ENCODE peak calls at places on chromosomes 3 and 15, in four cellular contexts. One of them, this sample, is unnamed.

GRCh38 chr15:67164811-67165652 is 89.4 kb downstream of the AAGAB start:
- DNase-seq in K562: no peak
- DNase-seq in GM12891: no peak
- DNase-seq in GM12878: no peak
- DNase-seq in this sample: no peak

GRCh38 chr3:47057212-47057671 is 77.8 kb downstream of the NBEAL2 start:
- DNase-seq in K562: no peak
- DNase-seq in GM12878: no peak
- DNase-seq in GM12891: no peak
- DNase-seq in this sample: no peak

GRCh38 chr15:25251700-25252390 is 187.0 kb downstream of the UBE3A start:
- DNase-seq in GM12878: no peak
- DNase-seq in K562: no peak
- DNase-seq in GM12891: no peak
- DNase-seq in this sample: no peak

GRCh38 chr3:86801921-86802320 is 189.0 kb downstream of the VGLL3 start:
- DNase-seq in K562: no peak
- DNase-seq in GM12878: no peak
- DNase-seq in GM12891: no peak
- DNase-seq in this sample: no peak

GRCh38 chr3:28799084-28799483 is 450.5 kb upstream of the AZI2 start:
- DNase-seq in K562: no peak
- DNase-seq in GM12878: no peak
- DNase-seq in GM12891: no peak
- DNase-seq in this sample: no peak

GRCh38 chr15:76566276-76566675 is 229.7 kb downstream of the ISL2 start:
- DNase-seq in GM12891: no peak
- DNase-seq in K562: no peak
- DNase-seq in GM12878: no peak
- DNase-seq in this sample: no peak

GRCh38 chr3:196159952-196160804 is 51.0 kb downstream of the ZDHHC19 start:
- DNase-seq in GM12878: peak
- DNase-seq in K562: peak
- DNase-seq in GM12891: peak
- DNase-seq in this sample: peak

GRCh38 chr3:149199474-149199873 is 22.2 kb downstream of the CP start:
- DNase-seq in GM12891: no peak
- DNase-seq in K562: no peak
- DNase-seq in GM12878: no peak
- DNase-seq in this sample: no peak

GRCh38 chr3:115623414-115623868 is at the start of gene GAP43:
- DNase-seq in GM12891: no peak
- DNase-seq in K562: no peak
- DNase-seq in GM12878: no peak
- DNase-seq in this sample: no peak

GRCh38 chr3:17420668-17421067 is 321.8 kb downstream of the TBC1D5 start:
- DNase-seq in GM12891: no peak
- DNase-seq in K562: no peak
- DNase-seq in GM12878: no peak
- DNase-seq in this sample: no peak

DNA sequence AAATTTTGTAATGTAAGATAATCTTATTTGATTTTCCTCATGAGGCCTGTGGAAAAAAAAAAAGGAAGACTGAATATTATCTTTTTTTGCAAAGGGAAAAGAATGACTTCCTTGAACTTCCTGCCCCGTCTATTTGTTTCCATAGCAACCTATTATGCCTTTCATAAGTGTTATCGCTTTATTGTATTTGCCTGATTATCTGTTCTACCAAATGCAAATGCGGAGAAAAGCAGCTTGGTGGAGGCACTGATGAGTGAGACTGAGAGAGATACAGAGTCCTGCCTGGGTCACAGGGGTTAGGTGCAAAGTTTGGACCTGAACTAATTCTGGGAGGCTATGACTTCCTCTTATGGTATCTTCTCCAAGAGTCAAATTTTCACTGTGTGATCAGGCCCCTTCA is 334.0 kb upstream of the KCNMB2 start:
- DNase-seq in GM12878: no peak
- DNase-seq in GM12891: no peak
- DNase-seq in K562: no peak
- DNase-seq in this sample: no peak
- TF ChIP-seq SPI1 in GM12878: no peak
- TF ChIP-seq SPI1 in GM12891: no peak
- TF ChIP-seq SPI1 in K562: no peak
- TF ChIP-seq SPI1 in this sample: no peak

DNA sequence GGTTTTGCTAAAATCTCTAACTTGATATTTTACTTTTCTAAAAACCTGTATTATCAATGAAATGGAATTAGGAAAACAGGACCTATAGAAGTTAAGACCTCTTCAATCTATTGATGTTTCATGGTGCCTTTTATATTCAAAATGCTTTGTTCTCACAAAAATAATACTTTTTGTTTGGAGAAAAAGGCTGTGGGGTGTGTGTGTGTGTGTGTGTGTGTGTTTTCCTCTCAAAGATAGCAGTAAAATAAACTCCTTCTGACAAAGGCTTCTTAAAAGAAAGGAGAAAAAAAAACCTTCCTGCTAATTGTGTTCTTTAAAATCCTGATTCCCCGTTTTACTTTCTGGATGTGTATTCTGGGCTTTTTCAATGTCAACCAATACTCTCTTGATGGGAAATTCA is 54.5 kb downstream of the RBM6 start:
- DNase-seq in GM12878: no peak
- DNase-seq in GM12891: no peak
- DNase-seq in K562: no peak
- DNase-seq in this sample: no peak
- TF ChIP-seq SPI1 in GM12878: no peak
- TF ChIP-seq SPI1 in GM12891: no peak
- TF ChIP-seq SPI1 in K562: no peak
- TF ChIP-seq SPI1 in this sample: no peak

GRCh38 chr3:19775744-19776143 is 158.3 kb downstream of the EFHB start:
- DNase-seq in GM12878: no peak
- DNase-seq in K562: no peak
- DNase-seq in GM12891: no peak
- DNase-seq in this sample: no peak
- TF ChIP-seq SPI1 in GM12878: no peak
- TF ChIP-seq SPI1 in K562: no peak
- TF ChIP-seq SPI1 in GM12891: no peak
- TF ChIP-seq SPI1 in this sample: no peak

GRCh38 chr3:40573985-40574384 is 49.2 kb downstream of the ZNF621 start:
- DNase-seq in GM12891: no peak
- DNase-seq in K562: no peak
- DNase-seq in GM12878: no peak
- DNase-seq in this sample: no peak

GRCh38 chr3:40576431-40576830 is 51.7 kb downstream of the ZNF621 start:
- DNase-seq in GM12878: no peak
- DNase-seq in K562: no peak
- DNase-seq in GM12891: no peak
- DNase-seq in this sample: no peak

GRCh38 chr3:40566699-40567098 is 41.9 kb downstream of the ZNF621 start:
- DNase-seq in GM12878: no peak
- DNase-seq in K562: no peak
- DNase-seq in GM12891: no peak
- DNase-seq in this sample: no peak

GRCh38 chr3:40574661-40575060 is 49.9 kb downstream of the ZNF621 start:
- DNase-seq in K562: peak
- DNase-seq in GM12891: no peak
- DNase-seq in GM12878: no peak
- DNase-seq in this sample: no peak

DNA sequence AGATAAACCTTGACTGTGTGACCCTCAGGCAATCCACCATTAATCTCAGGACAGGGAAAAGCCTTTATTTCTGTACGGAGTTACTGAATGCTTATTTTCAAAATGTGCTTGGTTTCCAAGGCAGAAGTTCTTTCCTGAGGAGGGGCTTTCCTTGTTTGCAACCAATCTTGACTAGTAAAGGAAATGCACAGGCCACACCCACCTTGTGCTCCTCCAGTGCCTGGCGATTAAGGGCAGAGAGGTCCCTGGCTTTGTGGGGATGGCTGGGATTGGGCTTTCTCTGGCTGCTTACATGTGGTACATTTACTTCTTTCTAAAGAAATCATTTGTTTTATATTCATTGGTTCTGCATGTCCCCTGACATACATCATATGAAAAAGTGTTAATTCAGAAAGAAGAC is 47.8 kb downstream of the ZNF621 start:
- DNase-seq in K562: no peak
- DNase-seq in GM12891: no peak
- DNase-seq in GM12878: no peak
- DNase-seq in this sample: no peak
- TF ChIP-seq SPI1 in K562: no peak
- TF ChIP-seq SPI1 in GM12891: no peak
- TF ChIP-seq SPI1 in GM12878: no peak
- TF ChIP-seq SPI1 in this sample: no peak

GRCh38 chr3:188624828-188625227 is 470.9 kb downstream of the LPP start:
- DNase-seq in K562: no peak
- DNase-seq in GM12891: no peak
- DNase-seq in GM12878: no peak
- DNase-seq in this sample: no peak

GRCh38 chr3:188624384-188624783 is 470.4 kb downstream of the LPP start:
- DNase-seq in GM12891: no peak
- DNase-seq in K562: no peak
- DNase-seq in GM12878: no peak
- DNase-seq in this sample: no peak

GRCh38 chr3:188617270-188617669 is 463.3 kb downstream of the LPP start:
- DNase-seq in GM12891: no peak
- DNase-seq in K562: no peak
- DNase-seq in GM12878: no peak
- DNase-seq in this sample: no peak

GRCh38 chr3:188617988-188618701 is 464.2 kb downstream of the LPP start:
- DNase-seq in GM12891: no peak
- DNase-seq in GM12878: no peak
- DNase-seq in K562: no peak
- DNase-seq in this sample: no peak

GRCh38 chr3:188620752-188621151 is 466.8 kb downstream of the LPP start:
- DNase-seq in GM12878: no peak
- DNase-seq in GM12891: no peak
- DNase-seq in K562: no peak
- DNase-seq in this sample: no peak
- TF ChIP-seq SPI1 in GM12878: no peak
- TF ChIP-seq SPI1 in GM12891: no peak
- TF ChIP-seq SPI1 in K562: no peak
- TF ChIP-seq SPI1 in this sample: no peak

GRCh38 chr3:52534281-52535183 is 875 bp upstream of the NT5DC2 start:
- DNase-seq in K562: no peak
- DNase-seq in GM12891: no peak
- DNase-seq in GM12878: no peak
- DNase-seq in this sample: no peak
- TF ChIP-seq SPI1 in K562: no peak
- TF ChIP-seq SPI1 in GM12891: no peak
- TF ChIP-seq SPI1 in GM12878: no peak
- TF ChIP-seq SPI1 in this sample: no peak

DNA sequence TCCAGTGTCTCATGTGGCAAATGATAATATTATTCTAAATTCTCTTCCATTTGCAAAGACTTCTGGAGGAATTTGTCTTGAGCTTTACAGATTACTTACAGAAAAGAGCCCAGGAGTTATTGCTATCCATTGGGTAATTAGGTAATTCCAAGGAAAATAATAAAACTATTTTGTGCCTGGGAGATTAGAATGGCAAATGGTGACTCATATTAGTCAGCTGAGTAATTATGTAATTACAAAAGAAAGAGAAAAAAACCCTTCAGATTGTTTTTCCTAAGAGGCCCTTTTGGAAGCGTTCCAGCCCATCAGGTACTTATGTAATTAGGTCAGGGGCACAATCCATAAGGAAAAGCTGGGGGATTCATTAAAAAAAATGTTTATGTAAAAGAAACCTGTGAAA is 381.0 kb upstream of the RARB start:
- DNase-seq in GM12891: no peak
- DNase-seq in GM12878: no peak
- DNase-seq in K562: no peak
- DNase-seq in this sample: no peak
- TF ChIP-seq SPI1 in GM12891: no peak
- TF ChIP-seq SPI1 in GM12878: no peak
- TF ChIP-seq SPI1 in K562: no peak
- TF ChIP-seq SPI1 in this sample: no peak

GRCh38 chr3:142987707-142988106 is 13.7 kb upstream of the U2SURP start:
- DNase-seq in GM12878: no peak
- DNase-seq in GM12891: no peak
- DNase-seq in K562: no peak
- DNase-seq in this sample: no peak
- TF ChIP-seq SPI1 in GM12878: no peak
- TF ChIP-seq SPI1 in GM12891: no peak
- TF ChIP-seq SPI1 in K562: no peak
- TF ChIP-seq SPI1 in this sample: no peak

GRCh38 chr3:77323616-77324015 is 283.7 kb downstream of the ROBO2 start:
- DNase-seq in GM12878: no peak
- DNase-seq in GM12891: no peak
- DNase-seq in K562: no peak
- DNase-seq in this sample: no peak

GRCh38 chr3:77321646-77322045 is 281.7 kb downstream of the ROBO2 start:
- DNase-seq in K562: no peak
- DNase-seq in GM12878: no peak
- DNase-seq in GM12891: no peak
- DNase-seq in this sample: no peak

GRCh38 chr3:77319711-77320110 is 279.8 kb downstream of the ROBO2 start:
- DNase-seq in GM12891: no peak
- DNase-seq in GM12878: no peak
- DNase-seq in K562: peak
- DNase-seq in this sample: no peak

GRCh38 chr3:77324115-77324514 is 284.2 kb downstream of the ROBO2 start:
- DNase-seq in GM12878: no peak
- DNase-seq in K562: no peak
- DNase-seq in GM12891: no peak
- DNase-seq in this sample: no peak

GRCh38 chr3:77320514-77320913 is 280.6 kb downstream of the ROBO2 start:
- DNase-seq in GM12891: no peak
- DNase-seq in GM12878: no peak
- DNase-seq in K562: peak
- DNase-seq in this sample: no peak
- TF ChIP-seq SPI1 in GM12891: no peak
- TF ChIP-seq SPI1 in GM12878: no peak
- TF ChIP-seq SPI1 in K562: no peak
- TF ChIP-seq SPI1 in this sample: no peak